ENCODE peak calls at places on chromosome 17, in eight cellular contexts. Y, S, X, G, I, V, T and D are unnamed samples.

GRCh38 chr17:8192070-8192815 is 2.3 kb upstream of the BORCS6 start:
- DNase-seq in Y (peak), S (peak), X (peak), G (peak), I (peak), V (no peak), T (peak), D (peak)

GRCh38 chr17:17435323-17435722 is 41.5 kb upstream of the MED9 start:
- DNase-seq in Y (no peak), S (no peak), X (no peak), G (no peak), I (no peak), V (no peak), T (peak), D (peak)

GRCh38 chr17:54948380-54948779 is 20.1 kb downstream of the COX11 start:
- DNase-seq in Y (no peak), S (no peak), X (no peak), G (no peak), I (no peak), V (peak), T (no peak), D (peak)

GRCh38 chr17:14469971-14470370 is 169.1 kb downstream of the HS3ST3B1 start:
- DNase-seq in Y (no peak), S (no peak), X (no peak), G (no peak), I (no peak), V (no peak), T (no peak), D (no peak)

GRCh38 chr17:51640108-51640622 is 379.8 kb downstream of the UTP18 start:
- DNase-seq in Y (peak), S (peak), X (peak), G (peak), I (no peak), V (peak), T (no peak), D (no peak)

GRCh38 chr17:55238931-55239297 is 25.8 kb upstream of the HLF start:
- DNase-seq in Y (peak), S (peak), X (no peak), G (peak), I (peak), V (no peak), T (peak), D (peak)

GRCh38 chr17:73030501-73030911 is 62.0 kb downstream of the SLC39A11 start:
- DNase-seq in Y (no peak), S (no peak), X (no peak), G (no peak), I (no peak), V (no peak), T (peak), D (peak)

GRCh38 chr17:68289936-68290267 is 1.0 kb downstream of the SLC16A6 start:
- DNase-seq in Y (no peak), S (no peak), X (no peak), G (no peak), I (no peak), V (no peak), T (no peak), D (peak)

GRCh38 chr17:83103200-83103937 is 24.0 kb downstream of the METRNL start:
- DNase-seq in Y (peak), S (peak), X (peak), G (peak), I (no peak), V (peak), T (peak), D (peak)

GRCh38 chr17:65362826-65363225 is 198.6 kb downstream of the AXIN2 start:
- DNase-seq in Y (no peak), S (no peak), X (no peak), G (no peak), I (no peak), V (no peak), T (no peak), D (peak)

GRCh38 chr17:3959295-3959899 is 4.8 kb downstream of the ATP2A3 start:
- DNase-seq in Y (no peak), S (no peak), X (no peak), G (no peak), I (no peak), V (no peak), T (peak), D (peak)

GRCh38 chr17:32907583-32907982 is 20.4 kb upstream of the TMEM98 start:
- DNase-seq in Y (no peak), S (no peak), X (no peak), G (no peak), I (no peak), V (no peak), T (no peak), D (no peak)

GRCh38 chr17:36931697-36932382 is 5.4 kb upstream of the LHX1 start:
- DNase-seq in Y (peak), S (no peak), X (no peak), G (no peak), I (no peak), V (no peak), T (no peak), D (no peak)

GRCh38 chr17:36849871-36850348 is 87.4 kb upstream of the LHX1 start:
- DNase-seq in Y (no peak), S (no peak), X (peak), G (peak), I (no peak), V (peak), T (no peak), D (peak)

GRCh38 chr17:67582632-67583230 is 135.0 kb upstream of the NOL11 start:
- DNase-seq in Y (no peak), S (no peak), X (no peak), G (no peak), I (no peak), V (no peak), T (no peak), D (no peak)

GRCh38 chr17:48624544-48625501 is 1.3 kb downstream of the HOXB9 start:
- DNase-seq in Y (peak), S (peak), X (no peak), G (peak), I (no peak), V (no peak), T (peak), D (peak)

GRCh38 chr17:68346448-68346847 is 55.2 kb downstream of the ARSG start:
- DNase-seq in Y (no peak), S (no peak), X (peak), G (peak), I (no peak), V (no peak), T (no peak), D (no peak)

GRCh38 chr17:81650951-81651350 is 5.4 kb downstream of the PDE6G start:
- DNase-seq in Y (no peak), S (no peak), X (no peak), G (no peak), I (no peak), V (no peak), T (no peak), D (no peak)

DNA sequence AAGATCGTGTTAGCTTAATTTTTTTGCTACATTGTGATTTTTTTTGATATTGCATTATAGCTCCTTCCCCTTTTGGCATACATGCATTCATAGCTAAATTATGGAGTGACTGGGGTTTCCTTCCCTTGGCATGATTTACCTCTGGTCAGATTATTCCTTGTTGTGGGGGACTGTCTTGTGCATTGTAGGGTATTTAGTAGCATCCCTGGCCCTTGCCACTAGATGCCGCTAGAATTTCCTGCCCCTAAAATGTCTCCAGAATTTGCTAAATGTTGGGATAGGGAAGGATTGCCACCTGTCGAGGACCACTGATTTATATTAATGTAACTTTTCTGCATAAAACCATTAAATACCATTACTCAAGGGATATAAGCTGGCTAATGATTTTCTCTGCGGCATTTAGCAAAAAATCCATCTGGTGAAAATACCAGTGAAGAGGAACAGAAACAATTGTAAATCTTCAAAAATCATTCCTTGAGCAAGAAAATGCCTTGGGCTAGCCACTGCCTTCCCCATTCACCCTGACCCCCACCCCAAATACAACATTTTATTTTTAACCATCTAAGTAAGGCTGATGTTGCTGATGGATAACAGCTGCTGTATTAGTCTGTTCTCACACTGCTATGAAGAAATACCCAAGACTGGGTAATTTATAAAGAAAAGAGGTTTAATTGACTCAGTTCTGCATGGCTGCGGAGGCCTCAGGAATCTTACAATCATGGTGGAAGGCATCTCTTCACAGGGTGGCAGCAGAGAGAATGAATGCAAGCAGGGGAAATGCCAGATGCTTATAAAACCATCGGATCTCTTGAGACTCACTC is 195.2 kb downstream of the MAP2K6 start:
- DNase-seq in Y (no peak), S (peak), X (no peak), G (peak), I (no peak), V (peak), T (peak), D (peak)
- TF ChIP-seq EZH2phosphoT487 in Y (no peak), S (no peak), X (no peak), G (no peak), I (no peak), V (no peak), T (no peak), D (no peak)

GRCh38 chr17:49906511-49907136 is 58.8 kb upstream of the TAC4 start:
- DNase-seq in Y (no peak), S (no peak), X (no peak), G (no peak), I (no peak), V (no peak), T (no peak), D (no peak)
- TF ChIP-seq EZH2phosphoT487 in Y (no peak), S (no peak), X (no peak), G (no peak), I (no peak), V (no peak), T (no peak), D (no peak)

DNA sequence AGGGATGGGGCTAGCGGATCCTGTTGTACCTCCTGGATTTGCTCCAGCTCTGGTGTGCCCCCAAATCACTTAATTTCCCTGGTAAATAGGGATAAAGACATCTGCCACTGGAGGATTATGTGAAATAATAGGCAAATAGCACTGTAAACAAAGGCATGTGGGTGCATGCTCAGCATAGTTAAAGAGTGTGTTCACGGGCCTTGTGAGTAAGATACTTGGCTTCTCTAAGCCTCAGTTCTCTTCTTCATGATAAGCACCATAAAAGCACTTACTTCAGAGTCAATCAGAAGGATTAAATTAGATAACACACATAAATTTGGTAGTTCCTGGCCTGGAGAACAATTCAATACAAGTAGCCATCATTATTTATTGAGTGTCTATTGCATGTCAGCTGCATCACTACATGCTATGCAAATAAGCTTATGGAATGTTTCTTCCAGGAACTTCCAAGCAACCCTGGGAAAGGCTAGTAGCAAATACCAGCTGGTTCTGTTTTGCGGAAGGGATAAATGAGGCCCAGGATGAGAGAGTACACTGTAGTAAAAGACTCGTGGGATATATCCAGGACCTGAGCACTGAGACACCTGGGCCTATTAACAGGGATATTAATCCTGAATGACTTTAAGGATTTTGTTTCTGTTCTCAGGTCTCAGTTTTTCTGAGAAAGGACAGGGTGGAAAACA is 14.5 kb downstream of the CCL11 start:
- DNase-seq in Y (no peak), S (no peak), X (no peak), G (no peak), I (no peak), V (no peak), T (no peak), D (peak)
- TF ChIP-seq EZH2phosphoT487 in Y (no peak), S (no peak), X (no peak), G (no peak), I (no peak), V (no peak), T (no peak), D (no peak)

DNA sequence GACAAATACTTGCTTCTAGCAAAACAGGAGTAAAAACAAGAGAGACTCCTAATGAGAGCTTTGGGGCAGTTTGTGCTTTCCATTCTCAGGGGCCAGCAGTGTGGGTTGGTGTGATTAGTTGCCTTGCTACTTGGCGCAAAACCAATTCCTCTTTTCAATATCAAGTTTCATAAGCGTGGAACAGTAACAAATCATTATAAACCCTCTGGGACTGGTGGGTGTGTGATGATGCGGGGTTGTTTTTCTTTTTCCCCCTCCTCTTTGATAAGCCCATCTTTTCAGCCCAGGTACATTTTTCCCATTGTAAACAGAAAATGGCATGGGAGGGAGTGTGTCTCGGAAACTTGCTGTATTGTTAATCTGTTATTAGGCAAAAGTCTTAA is 166.5 kb downstream of the CCDC182 start:
- DNase-seq in Y (no peak), S (no peak), X (no peak), G (no peak), I (no peak), V (no peak), T (no peak), D (peak)
- TF ChIP-seq EZH2phosphoT487 in Y (no peak), S (no peak), X (no peak), G (no peak), I (no peak), V (no peak), T (no peak), D (no peak)

GRCh38 chr17:57622886-57623433 is 122.1 kb downstream of the CCDC182 start:
- DNase-seq in Y (peak), S (no peak), X (peak), G (no peak), I (no peak), V (no peak), T (peak), D (peak)
- TF ChIP-seq EZH2phosphoT487 in Y (no peak), S (no peak), X (no peak), G (no peak), I (no peak), V (no peak), T (no peak), D (no peak)

GRCh38 chr17:74734256-74734655 is 2.8 kb upstream of the RAB37 start:
- DNase-seq in Y (no peak), S (no peak), X (no peak), G (no peak), I (no peak), V (no peak), T (no peak), D (no peak)

GRCh38 chr17:74739227-74739831 is 2.3 kb downstream of the RAB37 start:
- DNase-seq in Y (no peak), S (no peak), X (no peak), G (no peak), I (no peak), V (no peak), T (no peak), D (no peak)

GRCh38 chr17:74738051-74738996 is 1.3 kb downstream of the RAB37 start:
- DNase-seq in Y (no peak), S (no peak), X (peak), G (no peak), I (peak), V (no peak), T (peak), D (no peak)

GRCh38 chr17:74737299-74738050 is 419 bp downstream of the RAB37 start:
- DNase-seq in Y (peak), S (peak), X (peak), G (peak), I (peak), V (peak), T (peak), D (peak)

GRCh38 chr17:74736423-74737298 is at the start of gene RAB37:
- DNase-seq in Y (peak), S (peak), X (peak), G (peak), I (no peak), V (peak), T (peak), D (peak)
- TF ChIP-seq EZH2phosphoT487 in Y (no peak), S (no peak), X (no peak), G (peak), I (no peak), V (no peak), T (no peak), D (peak)

GRCh38 chr17:79705674-79706073 is 25.1 kb upstream of the ENPP7 start:
- DNase-seq in Y (no peak), S (no peak), X (no peak), G (no peak), I (no peak), V (no peak), T (no peak), D (no peak)

GRCh38 chr17:79706931-79707382 is 23.8 kb upstream of the ENPP7 start:
- DNase-seq in Y (no peak), S (no peak), X (no peak), G (peak), I (no peak), V (no peak), T (peak), D (peak)

GRCh38 chr17:79704691-79705090 is 26.1 kb upstream of the ENPP7 start:
- DNase-seq in Y (no peak), S (no peak), X (no peak), G (no peak), I (no peak), V (no peak), T (no peak), D (no peak)

GRCh38 chr17:79707931-79708891 is 22.5 kb upstream of the ENPP7 start:
- DNase-seq in Y (peak), S (peak), X (peak), G (peak), I (peak), V (peak), T (peak), D (peak)

DNA sequence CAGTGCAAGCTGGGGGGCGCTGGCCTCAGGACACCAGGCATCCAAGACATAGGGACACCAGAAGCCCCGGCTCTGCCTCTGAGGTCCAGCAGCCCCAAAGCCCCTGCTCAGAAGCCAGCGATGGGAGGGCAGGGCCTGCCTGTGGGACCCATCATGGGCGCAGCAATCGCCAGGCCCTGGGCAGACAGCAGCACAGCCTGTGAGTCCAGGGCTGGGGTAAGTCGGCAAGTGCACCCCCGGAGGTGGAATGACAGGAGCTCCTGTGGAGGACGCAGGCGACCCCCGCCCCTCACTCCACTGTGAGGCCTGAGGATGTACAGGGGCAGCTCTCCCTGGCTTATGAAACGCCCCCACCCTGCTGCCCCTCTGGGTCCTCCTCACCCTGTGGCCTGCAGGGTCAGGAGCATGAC is 23.3 kb upstream of the ENPP7 start:
- DNase-seq in Y (peak), S (no peak), X (no peak), G (no peak), I (no peak), V (no peak), T (no peak), D (no peak)
- TF ChIP-seq EZH2phosphoT487 in Y (no peak), S (no peak), X (no peak), G (no peak), I (no peak), V (no peak), T (no peak), D (no peak)

DNA sequence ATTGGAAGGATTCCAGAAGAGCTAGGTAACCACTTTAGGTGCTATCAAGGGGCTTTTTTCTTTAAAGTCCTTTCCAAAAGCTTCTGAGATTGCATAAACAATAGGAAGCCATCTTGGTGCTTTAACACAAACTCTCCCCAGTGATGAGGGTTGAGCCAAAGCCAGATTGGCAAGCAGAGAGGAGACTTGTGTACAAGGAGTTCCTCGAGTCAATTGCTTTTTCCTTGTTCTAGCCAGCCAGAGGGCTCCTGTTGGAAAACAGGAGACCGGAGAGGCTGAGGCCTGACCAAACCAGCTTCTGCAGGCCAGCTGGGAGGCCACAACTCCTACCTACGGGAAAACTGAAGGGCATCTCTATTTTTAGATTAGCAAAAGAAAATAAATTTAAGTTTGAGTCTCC is 46.5 kb downstream of the MAPT start:
- DNase-seq in Y (no peak), S (no peak), X (no peak), G (no peak), I (no peak), V (no peak), T (no peak), D (no peak)
- TF ChIP-seq EZH2phosphoT487 in Y (no peak), S (no peak), X (no peak), G (no peak), I (no peak), V (no peak), T (no peak), D (no peak)

GRCh38 chr17:62778990-62779681 is 29.0 kb downstream of the MARCHF10 start:
- DNase-seq in Y (peak), S (no peak), X (no peak), G (no peak), I (no peak), V (peak), T (peak), D (peak)
- TF ChIP-seq EZH2phosphoT487 in Y (no peak), S (no peak), X (no peak), G (no peak), I (no peak), V (no peak), T (no peak), D (no peak)

DNA sequence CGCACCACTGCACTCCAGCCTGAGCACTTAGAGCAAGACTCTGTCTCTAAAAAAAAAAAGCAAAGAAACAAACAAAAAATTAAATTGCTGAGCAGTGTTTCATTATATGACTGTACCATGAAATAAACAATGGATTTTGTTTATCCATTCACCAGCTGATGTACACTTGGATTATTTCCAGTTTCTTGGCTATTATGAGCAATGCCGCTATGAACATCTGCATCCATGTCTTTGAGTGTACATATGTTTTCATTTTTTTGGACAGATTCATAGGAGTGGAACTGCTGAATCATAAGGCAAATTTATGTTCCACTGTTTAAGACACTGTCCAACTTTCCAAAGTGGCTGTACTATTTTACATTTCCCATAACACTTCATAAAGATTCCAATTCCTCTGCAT is 8.0 kb downstream of the RNF157 start:
- DNase-seq in Y (no peak), S (no peak), X (no peak), G (no peak), I (no peak), V (no peak), T (peak), D (peak)
- TF ChIP-seq EZH2phosphoT487 in Y (no peak), S (no peak), X (no peak), G (no peak), I (no peak), V (no peak), T (no peak), D (no peak)